ENCODE peak calls at places on chromosomes 1 and 21, in nine cellular contexts. M is adrenal gland, G is IMR-90, Q is SJSA1, U is GM06990, N is cardiac muscle cell, Z is A549, A is transverse colon, O is tibial artery. P is an unnamed sample.

GRCh38 chr21:27713159-27714109 is 746.5 kb upstream of the ADAMTS5 start:
- DNase-seq in G (no peak), O (no peak), M (no peak), Z (no peak), N (no peak), Q (no peak), U (no peak), A (peak; percentile 62), P (no peak)

GRCh38 chr1:236151739-236152424 is 9.5 kb downstream of the GPR137B start:
- DNase-seq in G (no peak), Z (no peak), N (no peak), M (no peak), Q (no peak), O (no peak), A (no peak), U (no peak), P (no peak)

GRCh38 chr1:27161594-27161993 is 6.7 kb upstream of the SLC9A1 start:
- DNase-seq in M (no peak), Z (no peak), N (no peak), G (no peak), U (no peak), O (no peak), Q (no peak), A (peak; percentile 39), P (no peak)

GRCh38 chr21:26499475-26499874 is 73.6 kb downstream of the CYYR1 start:
- DNase-seq in M (no peak), G (no peak), N (no peak), O (no peak), Q (no peak), Z (no peak), U (no peak), A (no peak), P (no peak)

GRCh38 chr1:24998554-24999245 is 68.6 kb upstream of the RUNX3 start:
- DNase-seq in A (no peak), O (no peak), G (no peak), M (no peak), N (no peak), U (no peak), Z (no peak), Q (no peak), P (no peak)

GRCh38 chr1:67476006-67476482 is 45.8 kb upstream of the SERBP1 start:
- DNase-seq in G (no peak), A (no peak), M (no peak), Z (no peak), N (no peak), O (no peak), Q (no peak), U (no peak), P (no peak)

GRCh38 chr1:76035053-76035452 is 39.5 kb upstream of the ST6GALNAC3 start:
- DNase-seq in M (no peak), G (peak; percentile 4), Q (peak; percentile 20), U (no peak), O (no peak), Z (peak; percentile 5), N (no peak), A (no peak), P (peak; percentile 23)

GRCh38 chr1:92790867-92791266 is 6.0 kb upstream of the EVI5 start:
- DNase-seq in Q (no peak), Z (no peak), A (no peak), M (no peak), G (no peak), N (no peak), O (no peak), U (no peak), P (no peak)

GRCh38 chr1:36567601-36568341 is 85.1 kb upstream of the CSF3R start:
- DNase-seq in G (no peak), N (no peak), Q (no peak), O (peak; percentile 11), Z (no peak), U (no peak), M (no peak), A (no peak), P (no peak)

GRCh38 chr1:28668956-28669719 is 554 bp downstream of the GMEB1 start:
- DNase-seq in M (peak; percentile 40), G (peak; percentile 33), Q (peak; percentile 67), Z (peak; percentile 38), A (peak; percentile 38), N (peak; percentile 62), U (peak; percentile 83), O (peak; percentile 29), P (peak; percentile 35)

GRCh38 chr1:233025156-233025555 is 74.7 kb downstream of the NTPCR start:
- DNase-seq in Z (peak; percentile 55), U (no peak), G (peak; percentile 30), O (no peak), M (peak; percentile 58), N (peak; percentile 76), Q (peak; percentile 28), A (peak; percentile 71), P (peak; percentile 33)

GRCh38 chr1:47612816-47613215 is 175.0 kb downstream of the FOXD2 start:
- DNase-seq in Q (no peak), A (no peak), O (no peak), U (no peak), M (no peak), Z (no peak), N (no peak), G (no peak), P (no peak)

GRCh38 chr1:36989260-36989659 is 45.1 kb downstream of the GRIK3 start:
- DNase-seq in Q (no peak), A (no peak), N (no peak), Z (no peak), O (no peak), G (no peak), M (peak; percentile 25), U (no peak), P (no peak)

GRCh38 chr1:228502522-228502921 is 15.3 kb downstream of the RNF187 start:
- DNase-seq in O (no peak), N (no peak), A (no peak), Q (no peak), G (no peak), U (no peak), Z (no peak), M (no peak), P (no peak)

GRCh38 chr1:211349730-211350129 is 23.1 kb downstream of the TRAF5 start:
- DNase-seq in N (no peak), M (no peak), G (no peak), Z (no peak), A (no peak), O (no peak), Q (no peak), U (no peak), P (no peak)

GRCh38 chr1:63454269-63454668 is 68.8 kb downstream of the ITGB3BP start:
- DNase-seq in Z (peak; percentile 11), O (no peak), G (peak; percentile 43), Q (no peak), N (no peak), M (no peak), U (no peak), A (no peak), P (peak; percentile 44)

GRCh38 chr1:227774721-227775665 is 39.8 kb downstream of the SNAP47 start:
- DNase-seq in A (no peak), M (no peak), Z (no peak), N (no peak), U (no peak), O (no peak), G (no peak), Q (peak; percentile 56), P (peak; percentile 45)

GRCh38 chr1:174286042-174286441 is 126.7 kb downstream of the RABGAP1L start:
- DNase-seq in G (no peak), M (no peak), A (no peak), U (no peak), N (no peak), O (no peak), Z (no peak), Q (no peak), P (no peak)

GRCh38 chr1:168603501-168604107 is 27.2 kb downstream of the XCL1 start:
- DNase-seq in N (peak; percentile 88), A (peak; percentile 82), Z (peak; percentile 73), U (peak; percentile 3), G (peak; percentile 45), O (peak; percentile 74), Q (peak; percentile 26), M (peak; percentile 79), P (peak; percentile 70)

GRCh38 chr1:34800214-34800613 is 7.4 kb downstream of the GJA4 start:
- DNase-seq in Z (no peak), O (no peak), N (no peak), G (peak; percentile 14), M (no peak), Q (no peak), U (no peak), A (no peak), P (peak; percentile 32)

GRCh38 chr1:234887026-234887910 is 241.4 kb downstream of the TOMM20 start:
- DNase-seq in N (no peak), Z (no peak), U (no peak), A (no peak), Q (no peak), M (peak; percentile 63), O (peak; percentile 51), G (peak; percentile 36), P (peak; percentile 36)

GRCh38 chr1:209590405-209590804 is 6.9 kb downstream of the CAMK1G start:
- DNase-seq in U (no peak), G (no peak), O (no peak), N (peak; percentile 47), M (peak; percentile 27), Q (no peak), A (no peak), Z (peak; percentile 43), P (no peak)

DNA sequence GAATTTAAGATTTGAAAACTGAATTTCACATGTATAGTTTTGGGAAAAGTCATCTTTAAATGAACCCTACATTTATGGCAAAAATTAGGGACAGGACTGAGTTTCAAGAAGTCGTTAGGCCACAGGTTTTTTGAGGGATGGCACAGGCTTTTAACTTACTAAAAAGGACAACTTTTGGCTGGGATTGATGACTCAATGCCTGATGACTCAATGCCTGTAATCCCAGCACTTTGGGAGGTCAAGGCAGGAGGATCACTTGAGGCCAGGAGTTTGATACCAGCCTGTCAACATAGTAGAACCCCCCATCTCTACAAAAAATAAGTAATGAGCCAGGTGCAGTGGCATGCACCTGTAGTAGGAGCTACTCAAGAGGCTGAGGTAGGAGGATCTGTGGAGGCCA is 15.9 kb downstream of the UCK2 start:
- DNase-seq in A (no peak), M (no peak), Q (no peak), O (no peak), N (no peak), U (no peak), Z (no peak), G (peak; percentile 58), P (no peak)
- H3K4me3 ChIP-seq in A (no peak overlapping the region), M (no peak overlapping the region), Q (no peak overlapping the region), O (no peak overlapping the region), N (no peak overlapping the region), U (no peak overlapping the region), Z (no peak overlapping the region), G (no peak overlapping the region), P (no peak overlapping the region)

GRCh38 chr1:115153966-115154557 is 64.8 kb upstream of the TSPAN2 start:
- DNase-seq in O (no peak), U (no peak), Q (no peak), A (no peak), M (no peak), N (no peak), Z (no peak), G (no peak), P (no peak)
- H3K4me3 ChIP-seq in O (no peak overlapping the region), U (no peak overlapping the region), Q (no peak overlapping the region), A (no peak overlapping the region), M (no peak overlapping the region), N (no peak overlapping the region), Z (no peak overlapping the region), G (no peak overlapping the region), P (no peak overlapping the region)

GRCh38 chr1:244461254-244462071 is at the start of gene CATSPERE:
- DNase-seq in U (peak; percentile 87), Z (peak; percentile 94), A (peak; percentile 91), Q (peak; percentile 39), O (peak; percentile 88), G (peak; percentile 66), N (peak; percentile 81), M (peak; percentile 91), P (peak; percentile 91)
- H3K4me3 ChIP-seq in U (peak within 1 kb of the TSS; percentile 54), Z (peak within 1 kb of the TSS; percentile 56), A (peak within 1 kb of the TSS; percentile 50), Q (peak within 1 kb of the TSS; percentile 32), O (peak within 1 kb of the TSS; percentile 79), G (peak within 1 kb of the TSS; percentile 54), N (peak within 1 kb of the TSS; percentile 22), M (peak within 1 kb of the TSS; percentile 56), P (peak within 1 kb of the TSS; percentile 61)

GRCh38 chr1:51378871-51379270 is 48.5 kb upstream of the TTC39A start:
- DNase-seq in O (no peak), M (no peak), U (no peak), N (no peak), A (no peak), Z (no peak), G (peak; percentile 7), Q (no peak), P (peak; percentile 35)
- H3K4me3 ChIP-seq in O (no peak overlapping the region), M (no peak overlapping the region), U (no peak overlapping the region), N (no peak overlapping the region), A (no peak overlapping the region), Z (no peak overlapping the region), G (no peak overlapping the region), Q (no peak overlapping the region), P (no peak overlapping the region)